ENCODE peak calls at places on chromosomes 2 and 18, in six cellular contexts. One of them, this sample, is unnamed.

GRCh38 chr2:74010087-74010541 is 25.4 kb downstream of the TET3 start:
- DNase-seq in HCT116: no peak
- DNase-seq in K562: peak
- DNase-seq in HepG2: no peak
- DNase-seq in H1: no peak
- DNase-seq in GM12878: no peak
- DNase-seq in this sample: no peak

GRCh38 chr2:129757915-129758421 is 221.5 kb upstream of the RAB6C start:
- DNase-seq in HCT116: no peak
- DNase-seq in K562: no peak
- DNase-seq in HepG2: no peak
- DNase-seq in H1: peak
- DNase-seq in GM12878: no peak
- DNase-seq in this sample: peak

GRCh38 chr2:15034860-15035259 is 402.3 kb downstream of the LRATD1 start:
- DNase-seq in HCT116: no peak
- DNase-seq in K562: no peak
- DNase-seq in HepG2: no peak
- DNase-seq in H1: no peak
- DNase-seq in GM12878: no peak
- DNase-seq in this sample: no peak

GRCh38 chr2:44267269-44268258 is 7.7 kb upstream of the SLC3A1 start:
- DNase-seq in HCT116: no peak
- DNase-seq in K562: no peak
- DNase-seq in HepG2: no peak
- DNase-seq in H1: no peak
- DNase-seq in GM12878: no peak
- DNase-seq in this sample: no peak

GRCh38 chr18:50780144-50780543 is 39.7 kb downstream of the MRO start:
- DNase-seq in HCT116: no peak
- DNase-seq in K562: no peak
- DNase-seq in HepG2: no peak
- DNase-seq in H1: no peak
- DNase-seq in GM12878: no peak
- DNase-seq in this sample: no peak

GRCh38 chr2:68742638-68743037 is 8.0 kb downstream of the ARHGAP25 start:
- DNase-seq in HCT116: no peak
- DNase-seq in K562: no peak
- DNase-seq in HepG2: no peak
- DNase-seq in H1: no peak
- DNase-seq in GM12878: no peak
- DNase-seq in this sample: no peak

GRCh38 chr2:48566582-48566981 is 36.6 kb downstream of the STON1 start:
- DNase-seq in HCT116: no peak
- DNase-seq in K562: no peak
- DNase-seq in HepG2: peak
- DNase-seq in H1: no peak
- DNase-seq in GM12878: no peak
- DNase-seq in this sample: no peak

GRCh38 chr18:76445741-76446232 is 49.3 kb downstream of the ZNF516 start:
- DNase-seq in HCT116: no peak
- DNase-seq in K562: no peak
- DNase-seq in HepG2: no peak
- DNase-seq in H1: no peak
- DNase-seq in GM12878: no peak
- DNase-seq in this sample: no peak

GRCh38 chr2:180169474-180169873 is 162.4 kb upstream of the CWC22 start:
- DNase-seq in HCT116: no peak
- DNase-seq in K562: no peak
- DNase-seq in HepG2: no peak
- DNase-seq in H1: no peak
- DNase-seq in GM12878: no peak
- DNase-seq in this sample: no peak

GRCh38 chr2:188986839-188987238 is 12.7 kb downstream of the COL3A1 start:
- DNase-seq in HCT116: no peak
- DNase-seq in K562: no peak
- DNase-seq in HepG2: no peak
- DNase-seq in H1: no peak
- DNase-seq in GM12878: no peak
- DNase-seq in this sample: no peak

GRCh38 chr2:146481629-146482028 is 1363.2 kb upstream of the ACVR2A start:
- DNase-seq in HCT116: no peak
- DNase-seq in K562: no peak
- DNase-seq in HepG2: no peak
- DNase-seq in H1: no peak
- DNase-seq in GM12878: no peak
- DNase-seq in this sample: no peak

DNA sequence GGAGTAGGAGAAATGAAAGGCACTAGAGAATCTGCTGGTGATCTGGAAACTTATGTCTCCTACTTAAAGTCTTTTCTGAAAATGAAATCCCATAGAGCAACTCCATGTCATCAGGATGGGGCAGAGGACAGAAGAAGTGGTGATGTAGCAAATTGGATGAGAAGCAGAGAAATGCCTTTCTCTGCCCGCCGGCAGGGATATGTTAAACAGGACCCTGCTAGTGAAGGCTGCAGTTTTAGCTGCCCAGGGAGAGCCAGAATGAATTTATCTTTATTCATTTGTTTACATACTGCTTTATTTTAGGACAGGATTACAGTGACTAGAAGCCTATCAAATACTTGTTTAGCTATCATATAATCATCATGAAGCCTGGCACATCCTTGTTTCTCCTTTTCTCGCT is 247.0 kb downstream of the DOK6 start:
- DNase-seq in HCT116: no peak
- DNase-seq in K562: no peak
- DNase-seq in HepG2: no peak
- DNase-seq in H1: no peak
- DNase-seq in GM12878: no peak
- DNase-seq in this sample: no peak
- H3K4me3 ChIP-seq in HCT116: no peak
- H3K4me3 ChIP-seq in K562: no peak
- H3K4me3 ChIP-seq in HepG2: no peak
- H3K4me3 ChIP-seq in H1: no peak
- H3K4me3 ChIP-seq in GM12878: no peak
- H3K4me3 ChIP-seq in this sample: no peak

GRCh38 chr2:106572541-106573148 is 85.5 kb downstream of the CD8B2 start:
- DNase-seq in HCT116: peak
- DNase-seq in K562: peak
- DNase-seq in HepG2: peak
- DNase-seq in H1: no peak
- DNase-seq in GM12878: no peak
- DNase-seq in this sample: peak
- TF ChIP-seq ZNF274 in HCT116: no peak
- TF ChIP-seq ZNF274 in K562: no peak
- TF ChIP-seq ZNF274 in HepG2: no peak
- TF ChIP-seq ZNF274 in H1: no peak
- TF ChIP-seq ZNF274 in GM12878: no peak
- TF ChIP-seq ZNF274 in this sample: no peak

GRCh38 chr2:3728104-3729054 is 25.0 kb downstream of the DCDC2C start:
- DNase-seq in HCT116: peak
- DNase-seq in K562: peak
- DNase-seq in HepG2: peak
- DNase-seq in H1: no peak
- DNase-seq in GM12878: no peak
- DNase-seq in this sample: peak
- H3K4me3 ChIP-seq in HCT116: no peak
- H3K4me3 ChIP-seq in K562: no peak
- H3K4me3 ChIP-seq in HepG2: no peak
- H3K4me3 ChIP-seq in H1: peak
- H3K4me3 ChIP-seq in GM12878: no peak
- H3K4me3 ChIP-seq in this sample: peak

DNA sequence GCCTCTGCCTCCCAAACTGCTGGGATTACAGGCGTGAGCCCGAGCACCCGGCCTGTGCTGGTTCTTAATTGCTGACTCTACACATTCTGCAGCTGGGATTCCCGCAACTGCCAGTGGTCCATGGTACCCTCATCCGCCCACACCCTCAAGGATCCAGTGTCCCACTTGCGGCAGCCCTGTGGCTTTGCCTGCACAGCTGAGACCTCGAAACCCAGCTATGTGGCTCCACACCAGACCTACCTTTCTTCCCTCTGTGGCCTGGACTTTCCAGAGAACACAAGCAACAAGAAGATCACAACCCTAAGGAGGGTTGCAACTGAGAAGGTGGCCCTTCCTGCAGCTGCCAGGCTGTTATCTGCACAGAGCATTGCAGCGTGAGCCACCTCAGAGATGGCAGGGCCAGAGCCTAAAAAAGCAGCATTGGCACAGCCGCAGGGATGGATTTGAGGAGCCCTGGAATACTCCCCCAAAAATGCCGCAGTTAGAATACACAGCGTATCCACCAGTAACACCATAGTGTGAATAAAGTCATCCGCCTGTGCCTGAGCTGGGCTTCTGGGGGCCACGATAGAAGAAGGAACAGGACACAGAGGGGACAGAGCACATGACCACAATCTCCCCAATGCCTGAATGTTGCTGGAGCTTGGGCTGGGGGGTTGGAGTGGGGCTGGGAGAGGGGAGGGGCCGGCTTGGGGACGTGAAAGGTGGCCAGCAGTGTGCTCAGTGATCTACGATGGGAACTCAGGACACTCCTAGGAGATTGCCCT is 1.9 kb downstream of the GPR55 start:
- DNase-seq in HCT116: no peak
- DNase-seq in K562: no peak
- DNase-seq in HepG2: no peak
- DNase-seq in H1: no peak
- DNase-seq in GM12878: no peak
- DNase-seq in this sample: no peak
- TF ChIP-seq ZNF274 in HCT116: no peak
- TF ChIP-seq ZNF274 in K562: no peak
- TF ChIP-seq ZNF274 in HepG2: no peak
- TF ChIP-seq ZNF274 in H1: no peak
- TF ChIP-seq ZNF274 in GM12878: no peak
- TF ChIP-seq ZNF274 in this sample: no peak

DNA sequence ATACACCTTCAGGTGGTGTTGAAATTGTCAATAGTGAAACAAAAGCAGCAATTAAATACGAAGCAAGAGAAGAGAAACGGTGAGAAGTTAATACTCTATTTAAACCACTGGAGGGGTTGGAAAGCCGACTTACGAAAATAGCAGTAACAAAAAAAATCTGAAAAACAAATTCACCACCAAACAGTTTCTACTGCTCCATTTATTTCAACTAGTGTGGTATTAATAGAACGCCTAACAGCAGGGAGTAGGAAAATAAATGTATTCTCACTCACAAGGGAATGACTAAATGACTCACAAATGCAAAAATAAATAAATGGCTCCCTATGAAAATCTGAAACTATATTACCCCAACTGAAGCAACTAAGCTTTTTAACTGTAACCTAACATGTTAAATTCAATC is 102.8 kb downstream of the CPO start:
- DNase-seq in HCT116: no peak
- DNase-seq in K562: no peak
- DNase-seq in HepG2: no peak
- DNase-seq in H1: no peak
- DNase-seq in GM12878: no peak
- DNase-seq in this sample: no peak
- H3K4me3 ChIP-seq in HCT116: no peak
- H3K4me3 ChIP-seq in K562: no peak
- H3K4me3 ChIP-seq in HepG2: no peak
- H3K4me3 ChIP-seq in H1: no peak
- H3K4me3 ChIP-seq in GM12878: no peak
- H3K4me3 ChIP-seq in this sample: no peak

GRCh38 chr2:98263362-98263761 is 82.9 kb upstream of the CNGA3 start:
- DNase-seq in HCT116: no peak
- DNase-seq in K562: no peak
- DNase-seq in HepG2: no peak
- DNase-seq in H1: no peak
- DNase-seq in GM12878: no peak
- DNase-seq in this sample: no peak

GRCh38 chr2:98269830-98270229 is 76.4 kb upstream of the CNGA3 start:
- DNase-seq in HCT116: no peak
- DNase-seq in K562: no peak
- DNase-seq in HepG2: no peak
- DNase-seq in H1: no peak
- DNase-seq in GM12878: no peak
- DNase-seq in this sample: no peak

GRCh38 chr2:98269274-98269673 is 77.0 kb upstream of the CNGA3 start:
- DNase-seq in HCT116: peak
- DNase-seq in K562: peak
- DNase-seq in HepG2: peak
- DNase-seq in H1: no peak
- DNase-seq in GM12878: no peak
- DNase-seq in this sample: peak
- TF ChIP-seq ZNF274 in HCT116: no peak
- TF ChIP-seq ZNF274 in K562: no peak
- TF ChIP-seq ZNF274 in HepG2: no peak
- TF ChIP-seq ZNF274 in H1: no peak
- TF ChIP-seq ZNF274 in GM12878: no peak
- TF ChIP-seq ZNF274 in this sample: no peak

This sample was measured in NT2/D1.